ENCODE peak calls at places on chromosome 4, in four cellular contexts. B is GM12865; Z is cardiac muscle cell; S is stimulated activated CD4-positive, alpha-beta T cell treated with anti-CD3 and anti-CD28 coated beads, Interleukin-12 subunit alpha, Interleukin-12 subunit beta, amount 100 ng/mL, for 48 hours. Q is an unnamed sample.

GRCh38 chr4:54513231-54513630 is 144.5 kb upstream of the KIT start:
- DNase-seq in B (no peak), Z (peak), S (no peak), Q (no peak)

GRCh38 chr4:107578321-107578720 is 141.7 kb downstream of the PAPSS1 start:
- DNase-seq in B (no peak), Z (no peak), S (no peak), Q (no peak)

GRCh38 chr4:76579596-76580375 is 144.8 kb downstream of the SHROOM3 start:
- DNase-seq in B (no peak), Z (no peak), S (no peak), Q (no peak)

GRCh38 chr4:84177831-84178230 is 321.3 kb downstream of the NKX6-1 start:
- DNase-seq in B (no peak), Z (no peak), S (no peak), Q (no peak)

GRCh38 chr4:184417802-184418511 is 56.4 kb downstream of the IRF2 start:
- DNase-seq in B (peak), Z (peak), S (no peak), Q (no peak)

GRCh38 chr4:135240796-135241195 is 1039.2 kb upstream of the PABPC4L start:
- DNase-seq in B (no peak), Z (peak), S (no peak), Q (no peak)

GRCh38 chr4:39698424-39699009 is 581 bp downstream of the UBE2K start:
- DNase-seq in B (no peak), Z (peak), S (peak), Q (peak)

GRCh38 chr4:108651068-108651794 is 832 bp downstream of the OSTC start:
- DNase-seq in B (peak), Z (peak), S (no peak), Q (no peak)

GRCh38 chr4:142473218-142473959 is 372.7 kb downstream of the INPP4B start:
- DNase-seq in B (peak), Z (no peak), S (no peak), Q (no peak)

GRCh38 chr4:2071912-2072867 is 13.1 kb downstream of the NAT8L start:
- DNase-seq in B (no peak), Z (no peak), S (no peak), Q (no peak)

GRCh38 chr4:109701566-109702399 is 1.5 kb downstream of the CASP6 start:
- DNase-seq in B (peak), Z (peak), S (no peak), Q (no peak)

GRCh38 chr4:112378858-112379257 is 81.7 kb downstream of the ALPK1 start:
- DNase-seq in B (peak), Z (no peak), S (no peak), Q (no peak)

GRCh38 chr4:75698162-75698962 is 25.2 kb upstream of the G3BP2 start:
- DNase-seq in B (peak), Z (no peak), S (no peak), Q (no peak)

GRCh38 chr4:144820115-144820514 is 174.2 kb downstream of the HHIP start:
- DNase-seq in B (no peak), Z (peak), S (no peak), Q (no peak)

GRCh38 chr4:86957214-86957613 is 22.4 kb downstream of the AFF1 start:
- DNase-seq in B (peak), Z (peak), S (no peak), Q (no peak)

GRCh38 chr4:170698334-170698733 is 608.6 kb upstream of the AADAT start:
- DNase-seq in B (peak), Z (no peak), S (no peak), Q (no peak)

GRCh38 chr4:17619416-17620105 is 5.1 kb downstream of the MED28 start:
- DNase-seq in B (no peak), Z (no peak), S (no peak), Q (no peak)

GRCh38 chr4:147808447-147808846 is 76.6 kb downstream of the ARHGAP10 start:
- DNase-seq in B (no peak), Z (peak), S (no peak), Q (no peak)

GRCh38 chr4:57905965-57906364 is 795.8 kb upstream of the IGFBP7 start:
- DNase-seq in B (no peak), Z (no peak), S (no peak), Q (no peak)

GRCh38 chr4:148214529-148215166 is 227.6 kb downstream of the NR3C2 start:
- DNase-seq in B (no peak), Z (no peak), S (no peak), Q (no peak)

Q was measured in activated T-cell treated with anti-CD3 and anti-CD28 coated beads for 48 hours.